ENCODE peak calls at places on chromosome 7, in ten cellular contexts. U is Right ventricle myocardium superior; X is activated naive CD8-positive, alpha-beta T cell treated with anti-CD3 and anti-CD28 coated beads, Interleukin-2, amount 50 U/mL, for 24 hours; L is stimulated activated CD8-positive, alpha-beta memory T cell treated with anti-CD3 and anti-CD28 coated beads, Interleukin-4, amount 100 ng/mL, for 24 hours; Z is T-helper 17 cell; F is prostate gland; O is foreskin keratinocyte; J is DMS 273 treated with DMSO at 0.1 percent for 48 hours; M is AG04450; V is Calu3. W is an unnamed sample.

GRCh38 chr7:2099036-2099957 is 133.4 kb downstream of the MAD1L1 start:
- DNase-seq in U (no peak), X (peak), L (no peak), Z (no peak), F (no peak), O (no peak), J (no peak), M (no peak), V (no peak), W (no peak)

GRCh38 chr7:157300406-157300770 is 36.4 kb upstream of the DNAJB6 start:
- DNase-seq in U (no peak), X (no peak), L (no peak), Z (no peak), F (no peak), O (no peak), J (no peak), M (no peak), V (no peak), W (no peak)

GRCh38 chr7:106820321-106821217 is 44.5 kb upstream of the PIK3CG start:
- DNase-seq in U (no peak), X (no peak), L (no peak), Z (no peak), F (no peak), O (no peak), J (no peak), M (no peak), V (no peak), W (no peak)

GRCh38 chr7:112556633-112557032 is 75.8 kb downstream of the LSMEM1 start:
- DNase-seq in U (no peak), X (no peak), L (no peak), Z (no peak), F (no peak), O (peak), J (no peak), M (no peak), V (no peak), W (no peak)

GRCh38 chr7:93601363-93601762 is 26.8 kb upstream of the CALCR start:
- DNase-seq in U (no peak), X (no peak), L (no peak), Z (no peak), F (no peak), O (no peak), J (no peak), M (no peak), V (no peak), W (no peak)

GRCh38 chr7:16881809-16882208 is at the start of gene AGR3:
- DNase-seq in U (no peak), X (no peak), L (no peak), Z (no peak), F (no peak), O (peak), J (no peak), M (no peak), V (peak), W (no peak)

GRCh38 chr7:13312327-13312726 is 624.9 kb downstream of the ARL4A start:
- DNase-seq in U (no peak), X (no peak), L (no peak), Z (no peak), F (no peak), O (peak), J (no peak), M (no peak), V (no peak), W (peak)

GRCh38 chr7:34361663-34362250 is 296.3 kb upstream of the NPSR1 start:
- DNase-seq in U (no peak), X (no peak), L (no peak), Z (no peak), F (no peak), O (no peak), J (no peak), M (no peak), V (no peak), W (no peak)

GRCh38 chr7:138832966-138833365 is 35.0 kb upstream of the ATP6V0A4 start:
- DNase-seq in U (no peak), X (no peak), L (no peak), Z (no peak), F (no peak), O (no peak), J (no peak), M (no peak), V (no peak), W (no peak)

GRCh38 chr7:2112261-2113203 is 120.2 kb downstream of the MAD1L1 start:
- DNase-seq in U (no peak), X (no peak), L (no peak), Z (no peak), F (no peak), O (no peak), J (no peak), M (no peak), V (no peak), W (no peak)

GRCh38 chr7:39709029-39709428 is 85.7 kb downstream of the RALA start:
- DNase-seq in U (no peak), X (no peak), L (no peak), Z (no peak), F (no peak), O (no peak), J (no peak), M (no peak), V (no peak), W (no peak)

GRCh38 chr7:76515999-76516443 is 5.7 kb downstream of the UPK3B start:
- DNase-seq in U (peak), X (peak), L (no peak), Z (peak), F (peak), O (no peak), J (no peak), M (no peak), V (no peak), W (no peak)

GRCh38 chr7:141978351-141978750 is 4.8 kb upstream of the TAS2R38 start:
- DNase-seq in U (no peak), X (no peak), L (no peak), Z (no peak), F (no peak), O (peak), J (no peak), M (no peak), V (no peak), W (no peak)

GRCh38 chr7:134174797-134175261 is 47.7 kb downstream of the LRGUK start:
- DNase-seq in U (no peak), X (no peak), L (no peak), Z (no peak), F (no peak), O (peak), J (no peak), M (peak), V (peak), W (no peak)

GRCh38 chr7:128940494-128941322 is 3.0 kb downstream of the IRF5 start:
- DNase-seq in U (peak), X (peak), L (no peak), Z (no peak), F (no peak), O (no peak), J (no peak), M (no peak), V (no peak), W (no peak)

GRCh38 chr7:101104193-101104713 is 19.0 kb downstream of the TRIM56 start:
- DNase-seq in U (no peak), X (no peak), L (no peak), Z (no peak), F (no peak), O (no peak), J (no peak), M (no peak), V (no peak), W (no peak)

GRCh38 chr7:66427956-66428355 is 200.7 kb upstream of the KCTD7 start:
- DNase-seq in U (no peak), X (no peak), L (no peak), Z (no peak), F (no peak), O (no peak), J (no peak), M (no peak), V (no peak), W (no peak)

GRCh38 chr7:158824028-158824427 is 5.3 kb downstream of the ESYT2 start:
- DNase-seq in U (no peak), X (peak), L (peak), Z (peak), F (no peak), O (no peak), J (no peak), M (no peak), V (no peak), W (no peak)

GRCh38 chr7:157457355-157458253 is 120.8 kb downstream of the DNAJB6 start:
- DNase-seq in U (no peak), X (no peak), L (no peak), Z (no peak), F (no peak), O (no peak), J (no peak), M (no peak), V (no peak), W (no peak)

GRCh38 chr7:125459038-125459437 is 529.4 kb upstream of the POT1 start:
- DNase-seq in U (no peak), X (no peak), L (no peak), Z (no peak), F (no peak), O (no peak), J (no peak), M (no peak), V (no peak), W (no peak)

GRCh38 chr7:136006208-136006607 is 29.0 kb upstream of the MTPN start:
- DNase-seq in U (no peak), X (no peak), L (no peak), Z (no peak), F (no peak), O (no peak), J (no peak), M (no peak), V (no peak), W (no peak)

GRCh38 chr7:380724-381210 is 90.8 kb downstream of the FOXL3 start:
- DNase-seq in U (no peak), X (peak), L (no peak), Z (no peak), F (no peak), O (no peak), J (no peak), M (no peak), V (no peak), W (no peak)

GRCh38 chr7:128922496-128923410 is 12.2 kb upstream of the KCP start:
- DNase-seq in U (peak), X (no peak), L (no peak), Z (no peak), F (no peak), O (no peak), J (no peak), M (no peak), V (no peak), W (no peak)

GRCh38 chr7:82677064-82677463 is 233.5 kb upstream of the CACNA2D1 start:
- DNase-seq in U (no peak), X (no peak), L (no peak), Z (no peak), F (no peak), O (no peak), J (peak), M (no peak), V (no peak), W (no peak)

GRCh38 chr7:100914879-100915442 is 19.3 kb upstream of the ACHE start:
- DNase-seq in U (no peak), X (no peak), L (no peak), Z (no peak), F (no peak), O (peak), J (no peak), M (no peak), V (no peak), W (no peak)

GRCh38 chr7:102072636-102073209 is 213.9 kb upstream of the SH2B2 start:
- DNase-seq in U (no peak), X (no peak), L (no peak), Z (no peak), F (no peak), O (no peak), J (no peak), M (no peak), V (no peak), W (no peak)

GRCh38 chr7:56063500-56063881 is 595 bp upstream of the SUMF2 start:
- DNase-seq in U (no peak), X (no peak), L (no peak), Z (no peak), F (no peak), O (no peak), J (no peak), M (no peak), V (no peak), W (no peak)

GRCh38 chr7:36283711-36284130 is 105.9 kb upstream of the ANLN start:
- DNase-seq in U (peak), X (peak), L (no peak), Z (no peak), F (no peak), O (no peak), J (no peak), M (no peak), V (no peak), W (no peak)

GRCh38 chr7:14691597-14692203 is 210.9 kb downstream of the DGKB start:
- DNase-seq in U (peak), X (peak), L (peak), Z (peak), F (peak), O (no peak), J (no peak), M (peak), V (peak), W (no peak)

GRCh38 chr7:102096706-102097427 is 189.8 kb upstream of the SH2B2 start:
- DNase-seq in U (no peak), X (no peak), L (no peak), Z (no peak), F (no peak), O (no peak), J (no peak), M (no peak), V (no peak), W (no peak)

GRCh38 chr7:107591410-107591809 is 11.4 kb downstream of the BCAP29 start:
- DNase-seq in U (no peak), X (no peak), L (no peak), Z (no peak), F (no peak), O (no peak), J (no peak), M (no peak), V (no peak), W (no peak)

GRCh38 chr7:73716318-73716890 is 3.1 kb downstream of the STX1A start:
- DNase-seq in U (no peak), X (no peak), L (no peak), Z (no peak), F (no peak), O (no peak), J (peak), M (no peak), V (no peak), W (no peak)

GRCh38 chr7:26200113-26200443 is 468 bp downstream of the HNRNPA2B1 start:
- DNase-seq in U (peak), X (peak), L (peak), Z (peak), F (peak), O (peak), J (peak), M (no peak), V (peak), W (no peak)